ENCODE peak calls at places on chromosomes 7 and 10, in seven cellular contexts. B, Q, J, V, Z, Y and C are unnamed samples.

GRCh38 chr10:35165112-35165511 is 38.5 kb downstream of the CREM start:
- DNase-seq in B (no peak), Q (no peak), J (no peak), V (no peak), Z (no peak), Y (no peak), C (no peak)

GRCh38 chr7:74396993-74397392 is 56.7 kb upstream of the GTF2IRD1 start:
- DNase-seq in B (no peak), Q (no peak), J (no peak), V (no peak), Z (no peak), Y (no peak), C (no peak)

GRCh38 chr7:151428393-151429231 is 11.3 kb downstream of the CRYGN start:
- DNase-seq in B (no peak), Q (peak; percentile 51), J (no peak), V (no peak), Z (peak; percentile 83), Y (peak; percentile 90), C (no peak)

GRCh38 chr10:63738410-63738809 is 217.2 kb downstream of the REEP3 start:
- DNase-seq in B (no peak), Q (no peak), J (no peak), V (peak; percentile 61), Z (no peak), Y (peak; percentile 71), C (no peak)

GRCh38 chr7:30463400-30464145 is 15.0 kb downstream of the NOD1 start:
- DNase-seq in B (no peak), Q (no peak), J (no peak), V (no peak), Z (peak; percentile 9), Y (no peak), C (no peak)

GRCh38 chr10:89235073-89235798 is 16.3 kb downstream of the LIPA start:
- DNase-seq in B (no peak), Q (no peak), J (peak; percentile 59), V (peak; percentile 65), Z (no peak), Y (peak; percentile 54), C (peak; percentile 73)

GRCh38 chr10:14659626-14660196 is 115.0 kb downstream of the FAM107B start:
- DNase-seq in B (no peak), Q (no peak), J (no peak), V (peak; percentile 60), Z (no peak), Y (no peak), C (no peak)

GRCh38 chr7:90412458-90413184 is 9.4 kb downstream of the CLDN12 start:
- DNase-seq in B (peak; percentile 54), Q (no peak), J (no peak), V (peak; percentile 79), Z (no peak), Y (no peak), C (no peak)

GRCh38 chr10:33239257-33239656 is 95.2 kb downstream of the NRP1 start:
- DNase-seq in B (no peak), Q (no peak), J (no peak), V (no peak), Z (no peak), Y (no peak), C (no peak)

GRCh38 chr7:7919449-7919945 is 49.1 kb upstream of the GLCCI1 start:
- DNase-seq in B (no peak), Q (no peak), J (no peak), V (no peak), Z (no peak), Y (no peak), C (no peak)

GRCh38 chr7:140723002-140723401 is 26.5 kb downstream of the NDUFB2 start:
- DNase-seq in B (no peak), Q (no peak), J (no peak), V (no peak), Z (no peak), Y (no peak), C (no peak)

GRCh38 chr7:18889436-18889835 is 228.0 kb downstream of the TWIST1 start:
- DNase-seq in B (no peak), Q (no peak), J (no peak), V (no peak), Z (no peak), Y (no peak), C (no peak)

GRCh38 chr7:25405736-25406135 is 177.4 kb upstream of the NPVF start:
- DNase-seq in B (no peak), Q (no peak), J (no peak), V (no peak), Z (peak; percentile 88), Y (no peak), C (no peak)

GRCh38 chr7:129529643-129530042 is 27.3 kb downstream of the SMKR1 start:
- DNase-seq in B (peak; percentile 47), Q (no peak), J (no peak), V (no peak), Z (no peak), Y (peak; percentile 63), C (no peak)

GRCh38 chr10:82377608-82378007 is 502.6 kb downstream of the NRG3 start:
- DNase-seq in B (no peak), Q (no peak), J (no peak), V (no peak), Z (no peak), Y (no peak), C (no peak)

GRCh38 chr7:66617295-66617694 is 11.4 kb upstream of the KCTD7 start:
- DNase-seq in B (no peak), Q (no peak), J (no peak), V (no peak), Z (peak; percentile 50), Y (no peak), C (no peak)

GRCh38 chr7:44257618-44258422 is 57.0 kb downstream of the YKT6 start:
- DNase-seq in B (no peak), Q (no peak), J (peak; percentile 78), V (no peak), Z (peak; percentile 31), Y (peak; percentile 95), C (peak; percentile 78)

GRCh38 chr10:31619410-31620095 is 300.5 kb downstream of the ZEB1 start:
- DNase-seq in B (no peak), Q (no peak), J (peak; percentile 48), V (no peak), Z (no peak), Y (no peak), C (no peak)

GRCh38 chr7:131328387-131329175 is 905 bp downstream of the MKLN1 start:
- DNase-seq in B (no peak), Q (no peak), J (no peak), V (no peak), Z (no peak), Y (peak; percentile 61), C (no peak)

GRCh38 chr10:130769146-130770017 is 542.1 kb downstream of the TCERG1L start:
- DNase-seq in B (no peak), Q (no peak), J (no peak), V (no peak), Z (no peak), Y (no peak), C (no peak)

GRCh38 chr7:36683695-36684357 is 40.5 kb downstream of the AOAH start:
- DNase-seq in B (no peak), Q (no peak), J (no peak), V (no peak), Z (no peak), Y (no peak), C (no peak)

GRCh38 chr7:157506268-157506667 is 169.5 kb downstream of the DNAJB6 start:
- DNase-seq in B (peak; percentile 14), Q (no peak), J (no peak), V (no peak), Z (no peak), Y (no peak), C (peak; percentile 23)

GRCh38 chr7:100603697-100604077 is 1.5 kb downstream of the PCOLCE start:
- DNase-seq in B (no peak), Q (no peak), J (no peak), V (no peak), Z (no peak), Y (peak; percentile 85), C (no peak)

GRCh38 chr7:112079671-112080070 is 126.5 kb downstream of the DOCK4 start:
- DNase-seq in B (no peak), Q (no peak), J (no peak), V (no peak), Z (no peak), Y (peak; percentile 6), C (no peak)
- TF ChIP-seq CTCF in B (peak; percentile 34), Q (no peak), J (peak; percentile 18), V (no peak), Z (no peak), Y (peak; percentile 28), C (no peak)

GRCh38 chr10:110503528-110504110 is 5.9 kb downstream of the DUSP5 start:
- DNase-seq in B (no peak), Q (no peak), J (no peak), V (no peak), Z (no peak), Y (no peak), C (no peak)
- H3K4me1 ChIP-seq in B (peaks cover 12% of the 10 kb centered on the region), Q (peaks cover 6% of the 10 kb centered on the region), J (peaks cover 100% of the 10 kb centered on the region), V (peaks cover 32% of the 10 kb centered on the region), Z (no peaks in the 10 kb centered on the region), Y (peaks cover 66% of the 10 kb centered on the region), C (no peaks in the 10 kb centered on the region)

DNA sequence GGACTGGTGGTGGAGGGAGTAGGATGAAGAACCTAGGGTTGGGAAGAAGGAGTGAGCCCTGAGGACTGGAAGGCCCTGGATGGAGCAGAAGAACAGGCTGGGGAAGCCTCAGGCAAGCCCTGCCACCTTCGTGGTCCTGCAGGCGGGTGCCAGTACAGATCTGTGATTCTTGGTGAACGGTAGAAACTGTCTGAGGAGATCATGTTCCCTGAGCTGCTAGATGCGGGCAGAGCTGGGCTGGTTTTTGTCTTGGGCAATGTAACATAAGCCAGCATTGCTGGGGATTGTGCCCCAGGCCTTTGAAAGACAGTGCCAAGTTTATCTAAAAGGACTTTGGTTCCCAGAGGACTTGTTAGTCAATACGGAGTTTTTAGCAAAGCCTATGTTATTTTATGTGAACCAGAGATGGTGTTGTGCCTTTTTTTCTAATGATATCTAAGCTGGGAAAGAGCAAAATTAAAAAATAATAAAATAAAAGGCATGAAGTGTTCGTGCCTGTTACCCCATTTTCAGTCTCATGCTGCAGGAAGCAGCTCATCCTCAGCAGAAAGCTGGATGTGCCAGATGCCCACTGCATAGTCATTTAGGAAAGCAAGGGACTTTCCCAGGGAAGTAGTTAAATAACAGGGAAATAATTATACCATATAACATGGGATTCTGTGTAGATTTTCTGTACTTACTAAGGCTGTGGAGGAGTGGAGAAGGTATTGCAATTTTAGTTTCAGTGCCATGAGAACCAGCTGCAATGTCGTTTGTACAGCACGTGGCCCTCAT is 24.4 kb upstream of the FIGNL1 start:
- DNase-seq in B (no peak), Q (no peak), J (no peak), V (no peak), Z (no peak), Y (no peak), C (no peak)
- TF ChIP-seq CTCF in B (no peak), Q (no peak), J (no peak), V (no peak), Z (no peak), Y (no peak), C (no peak)

GRCh38 chr10:80187060-80187459 is 18.3 kb downstream of the ANXA11 start:
- DNase-seq in B (no peak), Q (no peak), J (no peak), V (no peak), Z (no peak), Y (no peak), C (no peak)

GRCh38 chr10:80186364-80187012 is 18.8 kb downstream of the ANXA11 start:
- DNase-seq in B (no peak), Q (no peak), J (peak; percentile 64), V (no peak), Z (no peak), Y (no peak), C (no peak)

GRCh38 chr10:80185522-80186299 is 19.6 kb downstream of the ANXA11 start:
- DNase-seq in B (no peak), Q (no peak), J (no peak), V (no peak), Z (no peak), Y (no peak), C (no peak)

GRCh38 chr10:80188713-80189112 is 16.6 kb downstream of the ANXA11 start:
- DNase-seq in B (no peak), Q (no peak), J (no peak), V (no peak), Z (no peak), Y (no peak), C (no peak)

GRCh38 chr10:80187465-80188409 is 17.6 kb downstream of the ANXA11 start:
- DNase-seq in B (no peak), Q (no peak), J (no peak), V (no peak), Z (no peak), Y (no peak), C (no peak)
- H3K4me1 ChIP-seq in B (peaks cover 2% of the 10 kb centered on the region), Q (peaks cover 7% of the 10 kb centered on the region), J (peaks cover 96% of the 10 kb centered on the region), V (peaks cover 7% of the 10 kb centered on the region), Z (peaks cover 14% of the 10 kb centered on the region), Y (peaks cover 17% of the 10 kb centered on the region), C (no peaks in the 10 kb centered on the region)